ENCODE peak calls at places on chromosomes 12 and 14, in five cellular contexts. Y, F, Z, C and B are unnamed samples.

GRCh38 chr14:52950410-52950897 is 396 bp downstream of the FERMT2 start:
- DNase-seq in Y (peak), C (peak), Z (peak), F (peak), B (no peak)

GRCh38 chr12:131699434-131699833 is 11.5 kb upstream of the SFSWAP start:
- DNase-seq in C (peak), Y (no peak), F (no peak), Z (no peak), B (no peak)

GRCh38 chr12:16112626-16113560 is 164.6 kb downstream of the SLC15A5 start:
- DNase-seq in C (no peak), Y (no peak), F (no peak), Z (no peak), B (no peak)

GRCh38 chr14:61126083-61126962 is 145.3 kb downstream of the SLC38A6 start:
- DNase-seq in C (peak), Z (no peak), Y (no peak), F (no peak), B (no peak)

GRCh38 chr14:73235531-73236155 is 1.7 kb upstream of the PAPLN start:
- DNase-seq in Z (peak), F (no peak), C (no peak), Y (no peak), B (peak)

GRCh38 chr12:53735556-53735955 is 8.3 kb upstream of the CALCOCO1 start:
- DNase-seq in C (no peak), Z (no peak), Y (no peak), F (no peak), B (no peak)

GRCh38 chr12:109744026-109744425 is 30.4 kb downstream of the FAM222A start:
- DNase-seq in Z (no peak), C (no peak), F (peak), Y (peak), B (no peak)

GRCh38 chr12:51401900-51402299 is 10.7 kb upstream of the GALNT6 start:
- DNase-seq in Z (no peak), F (no peak), C (no peak), Y (no peak), B (no peak)

GRCh38 chr12:110312581-110313360 is 31.7 kb downstream of the ATP2A2 start:
- DNase-seq in Z (peak), F (no peak), C (peak), Y (no peak), B (no peak)

GRCh38 chr14:99190696-99191662 is 81.0 kb downstream of the BCL11B start:
- DNase-seq in F (peak), Y (no peak), C (no peak), Z (no peak), B (no peak)

GRCh38 chr12:27244680-27245005 is 557 bp downstream of the STK38L start:
- DNase-seq in Y (no peak), F (no peak), Z (no peak), C (no peak), B (no peak)